ENCODE peak calls at places on chromosomes 3 and 15, in ten cellular contexts. R is bronchial epithelial cell, A is A549, W is uterus, X is foreskin fibroblast, E is fibroblast of pulmonary artery, B is fibroblast of lung, Z is adrenal gland, K is IMR-90, N is heart left ventricle. O is an unnamed sample.

GRCh38 chr3:19394946-19395345 is 246.6 kb downstream of the KCNH8 start:
- DNase-seq in R (no peak), A (no peak), W (no peak), X (no peak), E (no peak), B (no peak), Z (no peak), K (no peak), N (no peak), O (no peak)

GRCh38 chr15:50168778-50169411 is 13.1 kb upstream of the SLC27A2 start:
- DNase-seq in R (no peak), A (no peak), W (no peak), X (no peak), E (no peak), B (no peak), Z (no peak), K (no peak), N (no peak), O (no peak)

GRCh38 chr3:67509471-67510075 is 144.8 kb downstream of the SUCLG2 start:
- DNase-seq in R (peak; percentile 38), A (no peak), W (no peak), X (peak; percentile 33), E (peak; percentile 3), B (no peak), Z (no peak), K (peak; percentile 6), N (no peak), O (no peak)

GRCh38 chr3:126746395-126747177 is 42.5 kb downstream of the CHCHD6 start:
- DNase-seq in R (peak; percentile 71), A (peak; percentile 21), W (no peak), X (peak; percentile 19), E (peak; percentile 72), B (peak; percentile 50), Z (peak; percentile 26), K (peak; percentile 74), N (no peak), O (peak; percentile 68)

GRCh38 chr3:169984287-169984686 is 17.7 kb downstream of the SEC62 start:
- DNase-seq in R (no peak), A (no peak), W (no peak), X (no peak), E (no peak), B (no peak), Z (peak; percentile 28), K (no peak), N (no peak), O (no peak)

GRCh38 chr3:158167737-158168469 is 58.0 kb downstream of the RSRC1 start:
- DNase-seq in R (peak; percentile 97), A (peak; percentile 60), W (no peak), X (peak; percentile 94), E (peak; percentile 97), B (peak; percentile 98), Z (no peak), K (peak; percentile 98), N (no peak), O (peak; percentile 94)

GRCh38 chr3:16090013-16090412 is 84.5 kb upstream of the GALNT15 start:
- DNase-seq in R (peak; percentile 92), A (peak; percentile 33), W (no peak), X (peak; percentile 97), E (peak; percentile 92), B (peak; percentile 98), Z (no peak), K (peak; percentile 99), N (no peak), O (peak; percentile 96)

GRCh38 chr3:44232407-44232806 is 9.3 kb upstream of the TOPAZ1 start:
- DNase-seq in R (no peak), A (no peak), W (no peak), X (no peak), E (no peak), B (no peak), Z (no peak), K (no peak), N (no peak), O (no peak)

GRCh38 chr15:74245342-74245931 is 9.3 kb downstream of the CCDC33 start:
- DNase-seq in R (no peak), A (no peak), W (no peak), X (no peak), E (no peak), B (no peak), Z (no peak), K (no peak), N (no peak), O (no peak)

GRCh38 chr15:31402511-31403056 is 75.9 kb downstream of the KLF13 start:
- DNase-seq in R (no peak), A (no peak), W (no peak), X (no peak), E (peak; percentile 94), B (peak; percentile 62), Z (peak; percentile 51), K (peak; percentile 10), N (peak; percentile 85), O (peak; percentile 97)

GRCh38 chr15:70528816-70529215 is 234.5 kb downstream of the UACA start:
- DNase-seq in R (no peak), A (no peak), W (no peak), X (no peak), E (no peak), B (no peak), Z (no peak), K (no peak), N (no peak), O (no peak)

GRCh38 chr3:12658593-12659058 is 5.3 kb downstream of the RAF1 start:
- DNase-seq in R (peak; percentile 53), A (no peak), W (no peak), X (peak; percentile 78), E (peak; percentile 48), B (peak; percentile 84), Z (no peak), K (peak; percentile 80), N (no peak), O (peak; percentile 74)

GRCh38 chr3:74009961-74010859 is 385.5 kb upstream of the PDZRN3 start:
- DNase-seq in R (no peak), A (no peak), W (no peak), X (no peak), E (no peak), B (no peak), Z (no peak), K (no peak), N (no peak), O (no peak)

GRCh38 chr3:2823016-2823415 is 287.2 kb downstream of the IL5RA start:
- DNase-seq in R (peak; percentile 14), A (no peak), W (no peak), X (no peak), E (peak; percentile 3), B (no peak), Z (no peak), K (no peak), N (no peak), O (no peak)

GRCh38 chr15:60840306-60840702 is 361.4 kb upstream of the ICE2 start:
- DNase-seq in R (no peak), A (no peak), W (no peak), X (peak; percentile 25), E (peak; percentile 42), B (no peak), Z (peak; percentile 33), K (peak; percentile 49), N (no peak), O (peak; percentile 69)

GRCh38 chr15:52042051-52042851 is 23.2 kb downstream of the MAPK6 start:
- DNase-seq in R (peak; percentile 50), A (no peak), W (no peak), X (no peak), E (no peak), B (no peak), Z (no peak), K (no peak), N (no peak), O (no peak)

GRCh38 chr3:79187441-79187840 is 580.4 kb downstream of the ROBO1 start:
- DNase-seq in R (no peak), A (no peak), W (no peak), X (no peak), E (no peak), B (no peak), Z (no peak), K (no peak), N (no peak), O (no peak)

GRCh38 chr15:36810656-36811449 is 231.4 kb downstream of the CDIN1 start:
- DNase-seq in R (no peak), A (no peak), W (no peak), X (no peak), E (no peak), B (no peak), Z (no peak), K (no peak), N (no peak), O (no peak)

GRCh38 chr3:121995190-121996137 is 26.6 kb downstream of the ILDR1 start:
- DNase-seq in R (peak; percentile 96), A (peak; percentile 21), W (no peak), X (peak; percentile 64), E (peak; percentile 55), B (peak; percentile 44), Z (peak; percentile 49), K (peak; percentile 75), N (peak; percentile 65), O (peak; percentile 62)

DNA sequence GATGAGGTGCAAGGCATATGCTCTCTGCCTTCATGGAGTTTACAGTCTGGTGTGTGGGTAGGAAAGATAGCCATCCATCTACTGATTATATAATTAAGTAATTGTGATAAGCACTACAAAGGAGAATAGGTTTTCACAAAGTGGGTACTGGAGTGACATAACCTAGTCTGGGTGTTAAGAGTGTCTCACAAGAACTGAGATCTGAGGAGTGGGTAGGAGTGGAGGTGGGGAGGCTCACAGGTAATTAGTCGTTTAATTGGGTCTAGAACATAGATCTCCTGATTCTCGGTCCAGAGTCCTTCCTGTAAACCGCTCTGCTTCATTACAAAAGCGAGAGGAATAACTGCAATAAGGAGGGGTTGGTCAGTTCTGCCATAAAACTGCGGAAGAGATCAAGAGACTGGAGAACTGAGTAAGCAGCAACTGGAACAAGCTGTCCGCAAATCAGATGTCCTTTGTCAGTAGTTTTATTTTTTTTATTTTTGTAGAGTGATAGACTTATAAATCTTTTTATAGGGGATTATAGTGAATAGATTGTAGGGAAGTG is 2.2 kb downstream of the NEO1 start:
- DNase-seq in R (no peak), A (no peak), W (no peak), X (no peak), E (no peak), B (no peak), Z (no peak), K (no peak), N (no peak), O (no peak)
- H3K4me3 ChIP-seq in R (no peak overlapping the region), A (no peak overlapping the region), W (no peak overlapping the region), X (no peak overlapping the region), E (no peak overlapping the region), B (no peak overlapping the region), Z (no peak overlapping the region), K (no peak overlapping the region), N (no peak overlapping the region), O (no peak overlapping the region)

GRCh38 chr3:155101398-155101797 is 21.3 kb downstream of the MME start:
- DNase-seq in R (no peak), A (no peak), W (no peak), X (peak; percentile 86), E (peak; percentile 28), B (peak; percentile 98), Z (no peak), K (peak; percentile 81), N (no peak), O (peak; percentile 81)
- TF ChIP-seq CTCF in R (no peak), A (no peak), W (no peak), X (no peak), E (no peak), B (peak; percentile 10), Z (no peak), K (no peak), N (no peak), O (no peak)

GRCh38 chr3:52046914-52047239 is 9.5 kb downstream of the DUSP7 start:
- DNase-seq in R (no peak), A (no peak), W (no peak), X (no peak), E (no peak), B (no peak), Z (no peak), K (no peak), N (no peak), O (no peak)
- H3K4me3 ChIP-seq in R (peak overlapping the region; percentile 1), A (no peak overlapping the region), W (no peak overlapping the region), X (no peak overlapping the region), E (no peak overlapping the region), B (no peak overlapping the region), Z (no peak overlapping the region), K (no peak overlapping the region), N (no peak overlapping the region), O (no peak overlapping the region)

GRCh38 chr3:147838650-147839049 is 429.5 kb downstream of the ZIC1 start:
- DNase-seq in R (no peak), A (no peak), W (no peak), X (no peak), E (peak; percentile 32), B (peak; percentile 5), Z (no peak), K (peak; percentile 24), N (no peak), O (peak; percentile 41)
- TF ChIP-seq CTCF in R (no peak), A (no peak), W (no peak), X (peak; percentile 16), E (peak; percentile 46), B (peak; percentile 10), Z (no peak), K (peak; percentile 37), N (no peak), O (no peak)

O was measured in cardiac fibroblast.